ENCODE peak calls at places on chromosomes 1 and 21, in eight cellular contexts. One of them, this sample, is unnamed.

GRCh38 chr1:51699376-51699775 is 82.5 kb downstream of the OSBPL9 start:
- DNase-seq in NAMALWA: no peak
- DNase-seq in aorta: no peak
- DNase-seq in dermis microvascular lymphatic vessel endothelial cell: no peak
- DNase-seq in substantia nigra: no peak
- DNase-seq in effector CD4-positive, alpha-beta T cell: no peak
- DNase-seq in AG09319: no peak
- DNase-seq in AG04450: no peak
- DNase-seq in this sample: no peak

GRCh38 chr1:223364685-223365382 is 858 bp upstream of the SUSD4 start:
- DNase-seq in NAMALWA: no peak
- DNase-seq in aorta: no peak
- DNase-seq in dermis microvascular lymphatic vessel endothelial cell: no peak
- DNase-seq in substantia nigra: no peak
- DNase-seq in effector CD4-positive, alpha-beta T cell: no peak
- DNase-seq in AG09319: no peak
- DNase-seq in AG04450: no peak
- DNase-seq in this sample: no peak

GRCh38 chr1:12518956-12519707 is 98.9 kb downstream of the DHRS3 start:
- DNase-seq in NAMALWA: no peak
- DNase-seq in aorta: peak
- DNase-seq in dermis microvascular lymphatic vessel endothelial cell: no peak
- DNase-seq in substantia nigra: no peak
- DNase-seq in effector CD4-positive, alpha-beta T cell: no peak
- DNase-seq in AG09319: no peak
- DNase-seq in AG04450: no peak
- DNase-seq in this sample: no peak

GRCh38 chr1:59169703-59170102 is 127.2 kb upstream of the FGGY start:
- DNase-seq in NAMALWA: no peak
- DNase-seq in aorta: no peak
- DNase-seq in dermis microvascular lymphatic vessel endothelial cell: no peak
- DNase-seq in substantia nigra: no peak
- DNase-seq in effector CD4-positive, alpha-beta T cell: no peak
- DNase-seq in AG09319: no peak
- DNase-seq in AG04450: no peak
- DNase-seq in this sample: no peak

GRCh38 chr1:160830321-160831153 is 32.1 kb downstream of the CD244 start:
- DNase-seq in NAMALWA: peak
- DNase-seq in aorta: peak
- DNase-seq in dermis microvascular lymphatic vessel endothelial cell: peak
- DNase-seq in substantia nigra: no peak
- DNase-seq in effector CD4-positive, alpha-beta T cell: peak
- DNase-seq in AG09319: no peak
- DNase-seq in AG04450: no peak
- DNase-seq in this sample: peak

GRCh38 chr21:35593000-35593502 is 467.3 kb downstream of the SETD4 start:
- DNase-seq in NAMALWA: no peak
- DNase-seq in aorta: no peak
- DNase-seq in dermis microvascular lymphatic vessel endothelial cell: peak
- DNase-seq in substantia nigra: no peak
- DNase-seq in effector CD4-positive, alpha-beta T cell: no peak
- DNase-seq in AG09319: no peak
- DNase-seq in AG04450: peak
- DNase-seq in this sample: no peak

GRCh38 chr1:150009604-150010387 is 730 bp downstream of the OTUD7B start:
- DNase-seq in NAMALWA: peak
- DNase-seq in aorta: peak
- DNase-seq in dermis microvascular lymphatic vessel endothelial cell: peak
- DNase-seq in substantia nigra: no peak
- DNase-seq in effector CD4-positive, alpha-beta T cell: peak
- DNase-seq in AG09319: peak
- DNase-seq in AG04450: peak
- DNase-seq in this sample: no peak

GRCh38 chr21:45257673-45258341 is 29.9 kb downstream of the POFUT2 start:
- DNase-seq in NAMALWA: no peak
- DNase-seq in aorta: no peak
- DNase-seq in dermis microvascular lymphatic vessel endothelial cell: no peak
- DNase-seq in substantia nigra: no peak
- DNase-seq in effector CD4-positive, alpha-beta T cell: no peak
- DNase-seq in AG09319: no peak
- DNase-seq in AG04450: no peak
- DNase-seq in this sample: no peak

GRCh38 chr1:225651872-225652725 is 824 bp downstream of the ENAH start:
- DNase-seq in NAMALWA: peak
- DNase-seq in aorta: no peak
- DNase-seq in dermis microvascular lymphatic vessel endothelial cell: peak
- DNase-seq in substantia nigra: no peak
- DNase-seq in effector CD4-positive, alpha-beta T cell: no peak
- DNase-seq in AG09319: no peak
- DNase-seq in AG04450: no peak
- DNase-seq in this sample: no peak

GRCh38 chr1:18199462-18199861 is 91.9 kb downstream of the IGSF21 start:
- DNase-seq in NAMALWA: no peak
- DNase-seq in aorta: no peak
- DNase-seq in dermis microvascular lymphatic vessel endothelial cell: no peak
- DNase-seq in substantia nigra: no peak
- DNase-seq in effector CD4-positive, alpha-beta T cell: no peak
- DNase-seq in AG09319: no peak
- DNase-seq in AG04450: no peak
- DNase-seq in this sample: no peak

GRCh38 chr1:230189276-230190183 is 122.5 kb downstream of the GALNT2 start:
- DNase-seq in NAMALWA: no peak
- DNase-seq in aorta: no peak
- DNase-seq in dermis microvascular lymphatic vessel endothelial cell: no peak
- DNase-seq in substantia nigra: no peak
- DNase-seq in effector CD4-positive, alpha-beta T cell: no peak
- DNase-seq in AG09319: no peak
- DNase-seq in AG04450: no peak
- DNase-seq in this sample: no peak

GRCh38 chr1:97726386-97726785 is 194.4 kb downstream of the DPYD start:
- DNase-seq in NAMALWA: no peak
- DNase-seq in aorta: no peak
- DNase-seq in dermis microvascular lymphatic vessel endothelial cell: no peak
- DNase-seq in substantia nigra: no peak
- DNase-seq in effector CD4-positive, alpha-beta T cell: no peak
- DNase-seq in AG09319: no peak
- DNase-seq in AG04450: no peak
- DNase-seq in this sample: no peak

GRCh38 chr1:152869808-152870419 is 8.2 kb upstream of the SMCP start:
- DNase-seq in NAMALWA: peak
- DNase-seq in aorta: peak
- DNase-seq in dermis microvascular lymphatic vessel endothelial cell: peak
- DNase-seq in substantia nigra: no peak
- DNase-seq in effector CD4-positive, alpha-beta T cell: no peak
- DNase-seq in AG09319: peak
- DNase-seq in AG04450: peak
- DNase-seq in this sample: peak

GRCh38 chr1:1203561-1204424 is 2.6 kb downstream of the TNFRSF18 start:
- DNase-seq in NAMALWA: no peak
- DNase-seq in aorta: peak
- DNase-seq in dermis microvascular lymphatic vessel endothelial cell: no peak
- DNase-seq in substantia nigra: no peak
- DNase-seq in effector CD4-positive, alpha-beta T cell: peak
- DNase-seq in AG09319: no peak
- DNase-seq in AG04450: no peak
- DNase-seq in this sample: no peak

GRCh38 chr1:63799324-63799723 is 25.5 kb downstream of the ROR1 start:
- DNase-seq in NAMALWA: no peak
- DNase-seq in aorta: no peak
- DNase-seq in dermis microvascular lymphatic vessel endothelial cell: no peak
- DNase-seq in substantia nigra: no peak
- DNase-seq in effector CD4-positive, alpha-beta T cell: no peak
- DNase-seq in AG09319: no peak
- DNase-seq in AG04450: no peak
- DNase-seq in this sample: no peak

GRCh38 chr1:243547906-243548305 is 292.1 kb downstream of the SDCCAG8 start:
- DNase-seq in NAMALWA: no peak
- DNase-seq in aorta: no peak
- DNase-seq in dermis microvascular lymphatic vessel endothelial cell: no peak
- DNase-seq in substantia nigra: no peak
- DNase-seq in effector CD4-positive, alpha-beta T cell: no peak
- DNase-seq in AG09319: no peak
- DNase-seq in AG04450: no peak
- DNase-seq in this sample: no peak

GRCh38 chr1:28111157-28111556 is 22.7 kb upstream of the EYA3 start:
- DNase-seq in NAMALWA: peak
- DNase-seq in aorta: peak
- DNase-seq in dermis microvascular lymphatic vessel endothelial cell: no peak
- DNase-seq in substantia nigra: no peak
- DNase-seq in effector CD4-positive, alpha-beta T cell: no peak
- DNase-seq in AG09319: no peak
- DNase-seq in AG04450: no peak
- DNase-seq in this sample: no peak